ENCODE peak calls at places on chromosomes 6 and 20, in nine cellular contexts. One of them, this sample, is unnamed. For H3K27me3, the result is how much of the 10 kb centered on the place peaks cover.

GRCh38 chr6:170045563-170045960 is 245.3 kb downstream of the DLL1 start:
- DNase-seq in H7: no peak
- DNase-seq in stomach: no peak
- DNase-seq in effector memory CD4-positive, alpha-beta T cell: no peak
- DNase-seq in lung: no peak
- DNase-seq in colonic mucosa: no peak
- DNase-seq in K562: no peak
- DNase-seq in IMR-90: no peak
- DNase-seq in right lobe of liver: no peak
- DNase-seq in this sample: no peak

GRCh38 chr20:63955281-63955845 is 853 bp downstream of the UCKL1 start:
- DNase-seq in K562: peak
- DNase-seq in right lobe of liver: no peak
- DNase-seq in IMR-90: no peak
- DNase-seq in lung: no peak
- DNase-seq in effector memory CD4-positive, alpha-beta T cell: no peak
- DNase-seq in H7: peak
- DNase-seq in colonic mucosa: no peak
- DNase-seq in stomach: no peak
- DNase-seq in this sample: peak

GRCh38 chr20:18030020-18030419 is 27.7 kb downstream of the OVOL2 start:
- DNase-seq in K562: no peak
- DNase-seq in H7: no peak
- DNase-seq in right lobe of liver: no peak
- DNase-seq in colonic mucosa: no peak
- DNase-seq in effector memory CD4-positive, alpha-beta T cell: no peak
- DNase-seq in IMR-90: no peak
- DNase-seq in stomach: no peak
- DNase-seq in lung: no peak
- DNase-seq in this sample: no peak

GRCh38 chr6:169884158-169884557 is 132.7 kb downstream of the ERMARD start:
- DNase-seq in IMR-90: no peak
- DNase-seq in K562: no peak
- DNase-seq in H7: no peak
- DNase-seq in lung: no peak
- DNase-seq in effector memory CD4-positive, alpha-beta T cell: no peak
- DNase-seq in right lobe of liver: no peak
- DNase-seq in stomach: no peak
- DNase-seq in colonic mucosa: no peak
- DNase-seq in this sample: no peak

GRCh38 chr6:170233304-170234205 is 57.3 kb downstream of the DLL1 start:
- DNase-seq in lung: no peak
- DNase-seq in stomach: no peak
- DNase-seq in effector memory CD4-positive, alpha-beta T cell: no peak
- DNase-seq in IMR-90: no peak
- DNase-seq in colonic mucosa: no peak
- DNase-seq in H7: no peak
- DNase-seq in K562: no peak
- DNase-seq in right lobe of liver: no peak
- DNase-seq in this sample: no peak

GRCh38 chr6:32255212-32256153 is 31.6 kb upstream of the NOTCH4 start:
- DNase-seq in right lobe of liver: peak
- DNase-seq in H7: peak
- DNase-seq in colonic mucosa: peak
- DNase-seq in stomach: peak
- DNase-seq in effector memory CD4-positive, alpha-beta T cell: peak
- DNase-seq in IMR-90: peak
- DNase-seq in K562: peak
- DNase-seq in lung: peak
- DNase-seq in this sample: peak

GRCh38 chr20:58693226-58694006 is 816 bp downstream of the NPEPL1 start:
- DNase-seq in stomach: peak
- DNase-seq in H7: peak
- DNase-seq in colonic mucosa: peak
- DNase-seq in K562: no peak
- DNase-seq in effector memory CD4-positive, alpha-beta T cell: no peak
- DNase-seq in right lobe of liver: no peak
- DNase-seq in IMR-90: no peak
- DNase-seq in lung: no peak
- DNase-seq in this sample: no peak

GRCh38 chr6:32830936-32831335 is 7.6 kb downstream of the TAP2 start:
- DNase-seq in colonic mucosa: no peak
- DNase-seq in effector memory CD4-positive, alpha-beta T cell: no peak
- DNase-seq in K562: no peak
- DNase-seq in right lobe of liver: no peak
- DNase-seq in stomach: no peak
- DNase-seq in H7: no peak
- DNase-seq in lung: no peak
- DNase-seq in IMR-90: no peak
- DNase-seq in this sample: no peak

GRCh38 chr6:74690365-74690764 is 515.5 kb downstream of the COL12A1 start:
- DNase-seq in colonic mucosa: no peak
- DNase-seq in right lobe of liver: no peak
- DNase-seq in IMR-90: peak
- DNase-seq in lung: no peak
- DNase-seq in effector memory CD4-positive, alpha-beta T cell: no peak
- DNase-seq in stomach: no peak
- DNase-seq in H7: no peak
- DNase-seq in K562: no peak
- DNase-seq in this sample: no peak

GRCh38 chr6:53220605-53221004 is 72.0 kb upstream of the GCM1 start:
- DNase-seq in H7: no peak
- DNase-seq in stomach: no peak
- DNase-seq in colonic mucosa: no peak
- DNase-seq in K562: no peak
- DNase-seq in right lobe of liver: no peak
- DNase-seq in lung: no peak
- DNase-seq in effector memory CD4-positive, alpha-beta T cell: no peak
- DNase-seq in IMR-90: no peak
- DNase-seq in this sample: no peak

GRCh38 chr20:38057351-38057972 is 23.9 kb downstream of the RPRD1B start:
- DNase-seq in stomach: peak
- DNase-seq in H7: peak
- DNase-seq in lung: peak
- DNase-seq in effector memory CD4-positive, alpha-beta T cell: peak
- DNase-seq in IMR-90: peak
- DNase-seq in right lobe of liver: peak
- DNase-seq in colonic mucosa: peak
- DNase-seq in K562: peak
- DNase-seq in this sample: peak

GRCh38 chr20:47336013-47336754 is 20.3 kb downstream of the ZMYND8 start:
- DNase-seq in colonic mucosa: no peak
- DNase-seq in effector memory CD4-positive, alpha-beta T cell: no peak
- DNase-seq in IMR-90: peak
- DNase-seq in lung: no peak
- DNase-seq in K562: no peak
- DNase-seq in stomach: no peak
- DNase-seq in right lobe of liver: peak
- DNase-seq in H7: no peak
- DNase-seq in this sample: no peak

GRCh38 chr6:28776269-28777146 is 147.3 kb downstream of the TRIM27 start:
- DNase-seq in effector memory CD4-positive, alpha-beta T cell: no peak
- DNase-seq in colonic mucosa: no peak
- DNase-seq in IMR-90: no peak
- DNase-seq in stomach: no peak
- DNase-seq in H7: peak
- DNase-seq in K562: peak
- DNase-seq in lung: no peak
- DNase-seq in right lobe of liver: no peak
- DNase-seq in this sample: no peak

GRCh38 chr20:36550797-36551299 is 9.5 kb downstream of the MYL9 start:
- DNase-seq in colonic mucosa: no peak
- DNase-seq in right lobe of liver: no peak
- DNase-seq in IMR-90: peak
- DNase-seq in lung: no peak
- DNase-seq in stomach: no peak
- DNase-seq in K562: no peak
- DNase-seq in H7: no peak
- DNase-seq in effector memory CD4-positive, alpha-beta T cell: no peak
- DNase-seq in this sample: no peak

GRCh38 chr20:13221313-13221672 is 219 bp downstream of the ISM1 start:
- DNase-seq in stomach: no peak
- DNase-seq in K562: no peak
- DNase-seq in H7: no peak
- DNase-seq in effector memory CD4-positive, alpha-beta T cell: no peak
- DNase-seq in IMR-90: no peak
- DNase-seq in lung: no peak
- DNase-seq in right lobe of liver: no peak
- DNase-seq in colonic mucosa: no peak
- DNase-seq in this sample: no peak

GRCh38 chr20:13220857-13221297 is at the start of gene ISM1:
- DNase-seq in H7: peak
- DNase-seq in colonic mucosa: no peak
- DNase-seq in lung: no peak
- DNase-seq in right lobe of liver: peak
- DNase-seq in K562: no peak
- DNase-seq in IMR-90: no peak
- DNase-seq in stomach: no peak
- DNase-seq in effector memory CD4-positive, alpha-beta T cell: no peak
- DNase-seq in this sample: peak

GRCh38 chr20:13219327-13220193 is 1.5 kb upstream of the ISM1 start:
- DNase-seq in stomach: no peak
- DNase-seq in K562: no peak
- DNase-seq in colonic mucosa: peak
- DNase-seq in H7: peak
- DNase-seq in lung: no peak
- DNase-seq in IMR-90: no peak
- DNase-seq in right lobe of liver: no peak
- DNase-seq in effector memory CD4-positive, alpha-beta T cell: no peak
- DNase-seq in this sample: no peak

GRCh38 chr20:13221673-13222318 is 722 bp downstream of the ISM1 start:
- DNase-seq in effector memory CD4-positive, alpha-beta T cell: peak
- DNase-seq in stomach: no peak
- DNase-seq in colonic mucosa: peak
- DNase-seq in H7: peak
- DNase-seq in K562: no peak
- DNase-seq in IMR-90: peak
- DNase-seq in right lobe of liver: peak
- DNase-seq in lung: peak
- DNase-seq in this sample: peak

GRCh38 chr20:13220194-13220856 is 749 bp upstream of the ISM1 start:
- DNase-seq in colonic mucosa: no peak
- DNase-seq in K562: no peak
- DNase-seq in H7: peak
- DNase-seq in lung: peak
- DNase-seq in effector memory CD4-positive, alpha-beta T cell: no peak
- DNase-seq in stomach: peak
- DNase-seq in right lobe of liver: peak
- DNase-seq in IMR-90: peak
- DNase-seq in this sample: peak
- H3K27me3 ChIP-seq in colonic mucosa: under half
- H3K27me3 ChIP-seq in K562: under half
- H3K27me3 ChIP-seq in H7: half or more
- H3K27me3 ChIP-seq in lung: under half
- H3K27me3 ChIP-seq in effector memory CD4-positive, alpha-beta T cell: under half
- H3K27me3 ChIP-seq in stomach: under half
- H3K27me3 ChIP-seq in right lobe of liver: under half
- H3K27me3 ChIP-seq in IMR-90: half or more
- H3K27me3 ChIP-seq in this sample: under half

DNA sequence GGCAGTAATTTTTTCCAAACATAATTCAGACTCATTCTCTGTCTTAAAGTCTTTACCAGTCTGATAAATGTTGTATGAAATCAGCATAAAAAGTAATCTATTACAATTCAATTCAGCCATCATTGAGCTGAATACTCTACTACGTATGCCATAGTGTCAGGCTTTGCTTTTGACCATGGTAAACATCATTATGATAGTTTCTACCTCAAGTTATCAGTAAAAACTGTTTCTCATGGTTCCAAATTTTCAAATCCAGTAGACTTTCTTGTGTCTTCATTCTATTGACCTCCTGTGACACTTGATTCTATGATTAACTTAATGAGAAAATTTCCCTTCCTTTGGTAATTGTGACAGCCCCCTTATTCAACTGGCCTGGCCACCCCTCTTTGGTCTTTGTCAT is 74.9 kb downstream of the EPHA7 start:
- DNase-seq in K562: no peak
- DNase-seq in lung: no peak
- DNase-seq in right lobe of liver: no peak
- DNase-seq in IMR-90: no peak
- DNase-seq in stomach: no peak
- DNase-seq in H7: no peak
- DNase-seq in effector memory CD4-positive, alpha-beta T cell: no peak
- DNase-seq in colonic mucosa: no peak
- DNase-seq in this sample: no peak
- H3K4me3 ChIP-seq in K562: no peak
- H3K4me3 ChIP-seq in lung: no peak
- H3K4me3 ChIP-seq in right lobe of liver: no peak
- H3K4me3 ChIP-seq in IMR-90: no peak
- H3K4me3 ChIP-seq in stomach: no peak
- H3K4me3 ChIP-seq in H7: no peak
- H3K4me3 ChIP-seq in effector memory CD4-positive, alpha-beta T cell: no peak
- H3K4me3 ChIP-seq in colonic mucosa: no peak
- H3K4me3 ChIP-seq in this sample: no peak

GRCh38 chr6:27303613-27304272 is 8.3 kb downstream of the POM121L2 start:
- DNase-seq in K562: no peak
- DNase-seq in lung: no peak
- DNase-seq in IMR-90: no peak
- DNase-seq in H7: peak
- DNase-seq in effector memory CD4-positive, alpha-beta T cell: no peak
- DNase-seq in right lobe of liver: no peak
- DNase-seq in colonic mucosa: no peak
- DNase-seq in stomach: no peak
- DNase-seq in this sample: no peak
- H3K27me3 ChIP-seq in K562: under half
- H3K27me3 ChIP-seq in lung: under half
- H3K27me3 ChIP-seq in IMR-90: under half
- H3K27me3 ChIP-seq in H7: under half
- H3K27me3 ChIP-seq in effector memory CD4-positive, alpha-beta T cell: under half
- H3K27me3 ChIP-seq in right lobe of liver: under half
- H3K27me3 ChIP-seq in colonic mucosa: under half
- H3K27me3 ChIP-seq in stomach: under half
- H3K27me3 ChIP-seq in this sample: under half

DNA sequence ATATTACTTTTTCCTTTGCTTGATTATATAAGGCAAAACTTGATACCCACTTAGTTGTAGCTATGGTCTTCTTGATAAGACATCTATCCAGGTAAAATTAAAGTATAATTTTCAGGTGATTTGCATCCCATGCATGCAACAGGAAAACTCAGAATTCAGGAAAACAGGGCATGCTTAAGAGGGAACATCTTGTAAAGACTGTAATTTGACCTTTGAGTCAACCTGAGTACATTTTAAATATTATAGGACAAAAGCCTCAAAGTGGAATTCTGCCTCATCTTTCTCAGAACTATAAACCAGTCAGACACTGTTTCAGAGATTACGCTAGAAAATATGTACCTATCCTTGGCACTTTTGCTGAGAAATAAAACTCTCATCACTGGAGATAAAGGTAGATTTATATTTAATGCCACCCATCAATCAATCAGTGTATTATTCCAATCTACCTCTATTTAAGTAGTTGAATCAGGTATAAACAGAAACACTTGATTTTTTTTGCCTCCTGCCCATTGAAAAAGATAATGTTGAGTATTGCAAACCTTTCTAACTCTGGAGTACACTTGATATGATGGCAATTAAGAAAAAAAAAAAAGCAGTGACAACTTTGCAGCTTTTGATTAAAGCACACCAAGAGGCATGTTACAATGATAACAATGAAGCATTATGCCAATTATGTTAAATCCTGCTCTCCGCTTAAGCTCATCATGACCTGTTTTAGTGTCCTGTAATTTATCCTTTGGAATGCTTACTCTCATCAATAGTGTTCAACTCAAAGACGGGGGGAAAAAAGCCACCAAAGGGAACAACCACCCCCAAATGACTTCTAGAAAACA is 2.8 kb downstream of the CITED2 start:
- DNase-seq in stomach: no peak
- DNase-seq in IMR-90: peak
- DNase-seq in lung: no peak
- DNase-seq in colonic mucosa: no peak
- DNase-seq in H7: no peak
- DNase-seq in effector memory CD4-positive, alpha-beta T cell: no peak
- DNase-seq in K562: no peak
- DNase-seq in right lobe of liver: no peak
- DNase-seq in this sample: no peak
- H3K4me3 ChIP-seq in stomach: peak
- H3K4me3 ChIP-seq in IMR-90: peak
- H3K4me3 ChIP-seq in lung: no peak
- H3K4me3 ChIP-seq in colonic mucosa: peak
- H3K4me3 ChIP-seq in H7: peak
- H3K4me3 ChIP-seq in effector memory CD4-positive, alpha-beta T cell: peak
- H3K4me3 ChIP-seq in K562: peak
- H3K4me3 ChIP-seq in right lobe of liver: peak
- H3K4me3 ChIP-seq in this sample: no peak

This sample was measured in GM06990.